ENCODE peak calls at places on chromosomes 5 and 9, in eight cellular contexts. W is neural progenitor cell, C is SK-N-SH, B is PC-3, A is hepatocyte, M is GM23338, T is MM.1S, V is HCT116. L is an unnamed sample.

GRCh38 chr5:79512692-79513518 is 1.0 kb downstream of the HOMER1 start:
- DNase-seq in T (no peak), C (peak), M (peak), W (peak), A (peak), B (peak), V (no peak), L (peak)

GRCh38 chr9:113715086-113715485 is 161.0 kb upstream of the ZNF618 start:
- DNase-seq in V (no peak), C (no peak), B (no peak), T (no peak), A (no peak), W (no peak), M (no peak), L (peak)

GRCh38 chr5:89421035-89421434 is 538.1 kb upstream of the MEF2C start:
- DNase-seq in A (peak), M (no peak), V (no peak), W (no peak), B (peak), C (no peak), T (peak), L (peak)

GRCh38 chr9:108674766-108675530 is 180.8 kb downstream of the ACTL7B start:
- DNase-seq in M (no peak), W (no peak), T (no peak), C (no peak), B (no peak), A (no peak), V (no peak), L (no peak)

GRCh38 chr5:179137001-179137642 is 76.9 kb downstream of the ZNF354C start:
- DNase-seq in C (no peak), T (no peak), B (no peak), A (no peak), M (no peak), W (no peak), V (no peak), L (no peak)

GRCh38 chr5:93926831-93927600 is 185.6 kb upstream of the POU5F2 start:
- DNase-seq in T (no peak), A (no peak), M (no peak), C (no peak), B (no peak), W (no peak), V (no peak), L (peak)

GRCh38 chr5:117473075-117473595 is 898.5 kb upstream of the SEMA6A start:
- DNase-seq in B (no peak), M (no peak), T (no peak), V (no peak), A (no peak), C (no peak), W (peak), L (no peak)

GRCh38 chr9:13427587-13427986 is 148.1 kb upstream of the MPDZ start:
- DNase-seq in W (peak), B (peak), A (peak), T (peak), V (no peak), M (peak), C (peak), L (peak)

GRCh38 chr5:137414112-137414511 is 85.0 kb downstream of the SPOCK1 start:
- DNase-seq in B (no peak), M (no peak), C (peak), T (no peak), V (no peak), W (no peak), A (no peak), L (no peak)

GRCh38 chr5:124180523-124181461 is 565.6 kb downstream of the ZNF608 start:
- DNase-seq in C (no peak), M (no peak), B (no peak), W (peak), T (no peak), A (peak), V (no peak), L (no peak)

GRCh38 chr5:105504-106080 is 13.6 kb downstream of the PLEKHG4B start:
- DNase-seq in V (no peak), T (no peak), A (no peak), M (no peak), C (no peak), B (no peak), W (peak), L (no peak)

GRCh38 chr5:8227114-8227513 is 358.2 kb downstream of the MTRR start:
- DNase-seq in V (no peak), M (no peak), W (no peak), C (no peak), B (no peak), T (peak), A (no peak), L (no peak)

GRCh38 chr5:146751781-146752401 is 126.7 kb downstream of the PPP2R2B start:
- DNase-seq in V (no peak), C (no peak), W (no peak), M (no peak), T (peak), A (no peak), B (no peak), L (no peak)

GRCh38 chr9:21996438-21996837 is 1.8 kb downstream of the CDKN2B-AS1 start:
- DNase-seq in A (no peak), C (no peak), W (peak), V (no peak), T (no peak), B (no peak), M (peak), L (no peak)

GRCh38 chr9:126481862-126482261 is 131.9 kb upstream of the LMX1B start:
- DNase-seq in B (no peak), M (no peak), W (no peak), A (no peak), C (no peak), T (no peak), V (no peak), L (no peak)

GRCh38 chr9:123373941-123374340 is 17.9 kb downstream of the CRB2 start:
- DNase-seq in A (no peak), V (no peak), M (peak), T (no peak), C (peak), W (peak), B (no peak), L (no peak)

GRCh38 chr5:10307206-10308148 is at the start of gene CMBL:
- DNase-seq in C (peak), T (peak), M (peak), B (peak), A (peak), W (peak), V (peak), L (peak)

GRCh38 chr5:24401767-24402166 is 243.0 kb downstream of the CDH10 start:
- DNase-seq in B (peak), M (no peak), A (peak), T (peak), W (no peak), C (no peak), V (no peak), L (peak)

GRCh38 chr5:91541696-91542095 is 158.6 kb upstream of the ARRDC3 start:
- DNase-seq in W (no peak), B (peak), T (no peak), A (no peak), C (no peak), M (no peak), V (peak), L (peak)

GRCh38 chr9:87122947-87123685 is 175.8 kb upstream of the GAS1 start:
- DNase-seq in T (no peak), M (no peak), A (peak), B (no peak), C (no peak), W (no peak), V (no peak), L (peak)

GRCh38 chr5:9516591-9516990 is 29.3 kb downstream of the SEMA5A start:
- DNase-seq in V (no peak), W (peak), C (no peak), B (peak), M (peak), A (no peak), T (no peak), L (no peak)

GRCh38 chr9:113644321-113644720 is 180.8 kb downstream of the RGS3 start:
- DNase-seq in W (no peak), M (no peak), C (no peak), A (no peak), V (no peak), B (no peak), T (no peak), L (no peak)

GRCh38 chr5:31750215-31750614 is 111.3 kb downstream of the PDZD2 start:
- DNase-seq in V (no peak), W (no peak), C (no peak), B (no peak), M (no peak), T (no peak), A (no peak), L (no peak)

GRCh38 chr9:113631093-113631765 is 167.7 kb downstream of the RGS3 start:
- DNase-seq in B (no peak), T (no peak), C (no peak), V (no peak), W (no peak), A (no peak), M (no peak), L (peak)

GRCh38 chr9:75088646-75089368 is 493 bp downstream of the OSTF1 start:
- DNase-seq in A (peak), T (peak), M (peak), B (peak), W (peak), V (no peak), C (peak), L (peak)

GRCh38 chr9:137294684-137295312 is 7.3 kb downstream of the NRARP start:
- DNase-seq in M (peak), V (no peak), A (peak), B (peak), T (no peak), C (peak), W (peak), L (peak)

GRCh38 chr5:61881821-61882220 is 424.2 kb upstream of the KIF2A start:
- DNase-seq in B (no peak), T (no peak), C (no peak), A (peak), W (no peak), V (no peak), M (no peak), L (peak)

GRCh38 chr9:113589407-113589806 is 125.9 kb downstream of the RGS3 start:
- DNase-seq in T (no peak), V (no peak), B (no peak), M (no peak), W (no peak), A (no peak), C (no peak), L (no peak)

GRCh38 chr5:112339761-112340160 is 79.3 kb downstream of the EPB41L4A start:
- DNase-seq in V (no peak), W (no peak), M (no peak), A (no peak), B (no peak), T (no peak), C (no peak), L (no peak)

GRCh38 chr9:33510264-33511183 is 13.5 kb upstream of the ANKRD18B start:
- DNase-seq in W (peak), B (peak), V (no peak), A (peak), C (peak), M (peak), T (peak), L (peak)

GRCh38 chr5:642481-642880 is 30.3 kb downstream of the CEP72 start:
- DNase-seq in B (no peak), V (no peak), C (no peak), M (no peak), T (no peak), W (no peak), A (no peak), L (no peak)

GRCh38 chr9:708182-708555 is 133.3 kb upstream of the DMRT1 start:
- DNase-seq in B (no peak), C (no peak), V (no peak), M (no peak), A (no peak), W (no peak), T (peak), L (peak)

GRCh38 chr5:125491986-125492385 is 745.5 kb upstream of the ZNF608 start:
- DNase-seq in M (peak), V (no peak), C (no peak), A (no peak), W (peak), T (no peak), B (no peak), L (no peak)

GRCh38 chr9:75889577-75889976 is 896 bp upstream of the PCSK5 start:
- DNase-seq in M (peak), T (no peak), C (no peak), B (no peak), W (no peak), V (no peak), A (no peak), L (no peak)

GRCh38 chr5:140336388-140336787 is 10.0 kb downstream of the HBEGF start:
- DNase-seq in V (no peak), B (no peak), C (no peak), M (no peak), T (no peak), W (no peak), A (no peak), L (no peak)
- H3K27ac ChIP-seq in V (no peak), B (no peak), C (no peak), M (no peak), T (no peak), W (no peak), A (peak), L (no peak)

GRCh38 chr9:89378541-89378940 is 60.2 kb downstream of the SECISBP2 start:
- DNase-seq in A (no peak), V (no peak), B (no peak), M (no peak), C (no peak), W (no peak), T (no peak), L (no peak)

GRCh38 chr9:89376741-89377140 is 58.4 kb downstream of the SECISBP2 start:
- DNase-seq in W (no peak), T (no peak), A (no peak), V (no peak), M (no peak), C (no peak), B (no peak), L (no peak)

GRCh38 chr9:89376286-89376685 is 58.0 kb downstream of the SECISBP2 start:
- DNase-seq in C (no peak), B (no peak), W (no peak), V (no peak), A (no peak), T (no peak), M (no peak), L (no peak)

GRCh38 chr9:89379031-89379430 is 60.7 kb downstream of the SECISBP2 start:
- DNase-seq in B (no peak), T (no peak), M (no peak), C (no peak), W (no peak), A (no peak), V (no peak), L (no peak)

GRCh38 chr9:89377411-89377810 is 59.1 kb downstream of the SECISBP2 start:
- DNase-seq in A (no peak), B (no peak), V (no peak), C (no peak), T (no peak), W (no peak), M (no peak), L (no peak)
- H3K4me2 ChIP-seq in A (no peak), B (no peak), V (no peak), C (no peak), T (no peak), W (no peak), M (no peak), L (no peak)

DNA sequence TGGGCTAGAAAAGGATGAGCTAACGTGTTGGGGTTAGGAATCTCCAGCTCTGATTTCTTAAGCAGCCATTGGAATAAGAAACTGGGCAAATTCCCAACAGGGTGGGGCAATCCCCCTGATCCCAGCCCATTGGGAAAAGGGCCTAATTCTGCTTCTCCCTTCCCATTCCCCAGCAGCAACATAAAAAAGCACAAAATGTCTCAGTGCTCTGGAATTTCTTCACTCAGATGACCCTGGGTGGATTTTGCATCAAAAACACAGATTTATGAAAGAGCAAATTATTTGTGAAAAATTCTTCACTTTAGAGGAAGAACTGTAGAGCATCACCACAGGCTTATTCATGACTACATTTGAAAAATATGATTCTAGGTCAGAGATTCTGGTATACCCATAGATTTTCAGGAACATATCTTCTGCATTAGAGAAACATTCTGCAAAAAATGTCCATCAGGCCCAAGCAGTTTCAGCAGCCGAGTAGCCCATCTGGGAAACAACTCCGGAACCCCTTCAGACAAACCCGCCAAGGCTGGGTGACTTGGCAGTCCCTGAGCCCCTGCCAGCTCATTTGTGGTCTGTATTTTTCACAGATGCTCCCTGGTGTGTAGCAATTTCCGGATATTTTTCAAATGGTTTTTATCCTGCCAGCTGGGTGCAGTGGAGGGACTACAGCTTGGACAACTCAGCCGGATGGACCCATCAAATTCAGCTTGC is 102.1 kb upstream of the RANBP3L start:
- DNase-seq in T (no peak), A (no peak), M (no peak), W (no peak), V (no peak), B (no peak), C (no peak), L (peak)
- TF ChIP-seq EZH2phosphoT487 in T (no peak), A (no peak), M (no peak), W (no peak), V (no peak), B (no peak), C (no peak), L (no peak)

GRCh38 chr5:150542933-150543445 is 35.1 kb downstream of the NDST1 start:
- DNase-seq in W (no peak), V (no peak), B (no peak), T (no peak), M (no peak), A (peak), C (no peak), L (no peak)
- H3K27ac ChIP-seq in W (no peak), V (no peak), B (no peak), T (no peak), M (no peak), A (peak), C (no peak), L (no peak)

DNA sequence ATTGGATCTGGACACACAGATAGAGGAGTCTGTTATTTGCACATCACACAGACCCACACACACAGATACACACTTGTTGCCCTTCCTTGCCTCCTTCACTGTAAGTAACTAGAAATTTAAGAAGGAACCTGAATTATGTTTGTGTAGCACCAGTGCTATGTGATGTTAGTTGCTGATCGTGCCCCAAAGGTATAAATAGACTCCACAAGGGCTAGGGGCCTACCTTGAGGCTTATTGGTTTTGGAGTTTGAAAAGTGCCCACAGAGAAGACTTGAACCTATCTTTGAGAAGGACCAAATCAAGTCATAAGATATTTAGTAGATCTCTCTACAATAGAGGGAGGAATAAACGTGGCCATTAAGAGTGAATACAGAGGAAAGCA is 8.8 kb upstream of the TGFBI start:
- DNase-seq in C (no peak), B (no peak), W (no peak), T (no peak), V (no peak), A (no peak), M (no peak), L (no peak)
- H3K4me2 ChIP-seq in C (peak), B (peak), W (no peak), T (no peak), V (peak), A (peak), M (no peak), L (peak)

GRCh38 chr5:15499528-15500325 is at the start of gene FBXL7:
- DNase-seq in C (peak), M (peak), B (peak), V (no peak), T (peak), A (peak), W (peak), L (peak)

GRCh38 chr5:15496886-15497285 is 3.1 kb upstream of the FBXL7 start:
- DNase-seq in A (no peak), B (no peak), W (no peak), T (no peak), C (no peak), M (no peak), V (no peak), L (no peak)

GRCh38 chr5:15501057-15501791 is 1.2 kb downstream of the FBXL7 start:
- DNase-seq in C (peak), T (peak), M (peak), A (peak), V (no peak), W (peak), B (no peak), L (peak)

GRCh38 chr5:15502208-15502607 is 2.2 kb downstream of the FBXL7 start:
- DNase-seq in W (no peak), M (no peak), V (no peak), B (no peak), T (peak), A (no peak), C (no peak), L (peak)

DNA sequence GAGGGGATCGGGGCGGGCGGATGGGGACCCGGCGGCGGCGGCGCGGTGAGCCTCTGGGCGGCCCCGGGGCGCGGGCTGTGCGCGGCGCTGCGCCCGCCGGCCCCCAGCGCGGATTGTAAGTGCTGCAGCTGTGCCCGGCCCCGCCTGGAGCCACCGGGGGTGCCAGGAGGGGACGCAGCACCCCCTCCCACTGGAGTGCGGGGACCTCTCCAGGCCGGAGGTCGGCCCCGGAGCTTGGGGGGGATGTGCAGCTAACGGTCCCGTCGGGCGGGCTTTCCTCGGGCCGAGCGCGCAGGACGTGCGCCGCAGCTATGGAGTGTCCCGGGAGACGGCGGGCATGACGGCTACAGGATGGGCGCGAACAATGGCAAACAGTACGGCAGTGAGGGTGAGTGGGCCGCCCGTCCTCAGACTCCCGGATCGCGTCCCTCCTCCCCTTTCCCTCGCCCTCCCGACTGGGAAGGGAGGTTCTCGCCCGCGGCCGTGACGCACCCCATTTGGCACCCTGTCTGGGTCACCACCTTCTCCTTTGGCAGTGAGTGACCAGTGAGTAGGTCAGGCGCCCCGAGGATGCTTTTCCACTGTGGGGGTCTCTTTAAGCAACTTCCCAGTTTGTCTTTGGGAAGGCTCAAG is 462 bp downstream of the FBXL7 start:
- DNase-seq in C (no peak), B (no peak), A (peak), V (no peak), T (no peak), W (peak), M (peak), L (peak)
- TF ChIP-seq EZH2phosphoT487 in C (no peak), B (no peak), A (no peak), V (no peak), T (no peak), W (no peak), M (no peak), L (no peak)

L was measured in GM23248.